ENCODE peak calls at places on chromosomes 3 and 15, in six cellular contexts. D is K562, K is HepG2, Z is HCT116, P is GM12878, Y is H1. N is an unnamed sample.

GRCh38 chr3:143239026-143239425 is 119.5 kb downstream of the CHST2 start:
- DNase-seq in K (no peak), Z (no peak), D (no peak), P (no peak), Y (no peak), N (no peak)

GRCh38 chr3:155744091-155744625 is 713 bp downstream of the PLCH1 start:
- DNase-seq in Y (no peak), P (no peak), K (peak), D (peak), Z (peak), N (no peak)

GRCh38 chr3:184907941-184908649 is 96.1 kb downstream of the VPS8 start:
- DNase-seq in Y (no peak), K (no peak), Z (no peak), D (no peak), P (no peak), N (no peak)

GRCh38 chr3:128380719-128381118 is 86.0 kb downstream of the DNAJB8 start:
- DNase-seq in P (no peak), D (peak), Z (no peak), K (no peak), Y (no peak), N (no peak)

GRCh38 chr3:100159564-100160153 is 45.4 kb upstream of the FILIP1L start:
- DNase-seq in P (no peak), Z (no peak), D (no peak), K (no peak), Y (no peak), N (no peak)

GRCh38 chr3:60048447-60048848 is 998.6 kb upstream of the CFAP20DC start:
- DNase-seq in D (no peak), Y (no peak), Z (no peak), K (no peak), P (no peak), N (no peak)

GRCh38 chr3:184726497-184726896 is 14.6 kb upstream of the MAGEF1 start:
- DNase-seq in P (no peak), K (no peak), Y (no peak), D (no peak), Z (no peak), N (no peak)

GRCh38 chr3:107729686-107730085 is 206.9 kb downstream of the BBX start:
- DNase-seq in Y (no peak), D (no peak), Z (no peak), K (no peak), P (no peak), N (no peak)

GRCh38 chr15:50825946-50826345 is 60.4 kb upstream of the SPPL2A start:
- DNase-seq in Z (no peak), K (no peak), D (no peak), P (no peak), Y (no peak), N (no peak)

GRCh38 chr15:99390667-99391066 is 139.4 kb downstream of the LRRC28 start:
- DNase-seq in D (no peak), Y (peak), Z (no peak), K (peak), P (no peak), N (peak)

GRCh38 chr3:46844397-46844796 is 18.8 kb downstream of the MYL3 start:
- DNase-seq in D (no peak), K (no peak), P (no peak), Z (no peak), Y (no peak), N (no peak)

GRCh38 chr15:72342385-72342784 is 22.4 kb upstream of the CELF6 start:
- DNase-seq in Z (peak), P (no peak), D (no peak), Y (peak), K (peak), N (peak)

GRCh38 chr3:138875096-138875753 is 40.5 kb upstream of the PIK3CB start:
- DNase-seq in Z (no peak), P (no peak), Y (no peak), K (no peak), D (no peak), N (no peak)

GRCh38 chr3:24119321-24119751 is 174.2 kb downstream of the NR1D2 start:
- DNase-seq in D (no peak), Z (peak), Y (no peak), K (no peak), P (no peak), N (no peak)

GRCh38 chr3:115680802-115681345 is 57.6 kb downstream of the GAP43 start:
- DNase-seq in K (no peak), D (no peak), Y (no peak), P (no peak), Z (no peak), N (no peak)

GRCh38 chr3:69838696-69839515 is 99.6 kb downstream of the MITF start:
- DNase-seq in Y (no peak), P (no peak), Z (no peak), K (no peak), D (no peak), N (no peak)

GRCh38 chr3:55042591-55042990 is 114.7 kb upstream of the LRTM1 start:
- DNase-seq in P (no peak), Y (no peak), Z (no peak), D (no peak), K (no peak), N (no peak)
- TF ChIP-seq ZNF274 in P (no peak), Y (no peak), Z (no peak), D (no peak), K (no peak), N (no peak)

DNA sequence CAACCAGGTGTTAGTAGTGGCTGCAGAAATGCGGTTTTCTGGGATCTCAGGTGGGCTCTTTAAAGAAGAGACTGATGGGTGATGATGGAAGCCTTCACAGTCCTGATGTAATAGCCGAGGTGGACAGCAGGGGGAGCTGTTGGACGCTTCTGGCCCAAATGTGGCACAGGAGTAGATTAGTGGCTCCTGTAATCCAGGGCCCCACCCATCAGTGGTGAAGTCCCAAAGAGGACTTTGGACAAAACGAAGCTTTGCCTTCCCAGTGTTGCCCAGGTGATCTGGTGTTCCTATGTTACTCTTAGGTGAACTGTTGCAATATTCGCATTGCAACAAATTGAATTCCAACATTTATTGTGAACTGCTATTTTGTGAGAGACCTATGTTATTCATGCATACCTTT is 31.8 kb upstream of the MYZAP start:
- DNase-seq in P (no peak), K (peak), Y (peak), Z (peak), D (peak), N (peak)
- TF ChIP-seq ZNF274 in P (no peak), K (no peak), Y (no peak), Z (no peak), D (no peak), N (no peak)

GRCh38 chr15:62566248-62566647 is 401.2 kb upstream of the C2CD4B start:
- DNase-seq in Z (no peak), P (no peak), K (no peak), Y (no peak), D (no peak), N (no peak)
- TF ChIP-seq ZNF274 in Z (no peak), P (no peak), K (no peak), Y (no peak), D (no peak), N (no peak)

GRCh38 chr3:72313308-72313707 is 528.4 kb upstream of the PROK2 start:
- DNase-seq in Y (no peak), P (no peak), Z (no peak), D (no peak), K (no peak), N (no peak)
- TF ChIP-seq ZNF274 in Y (no peak), P (no peak), Z (no peak), D (no peak), K (no peak), N (no peak)

DNA sequence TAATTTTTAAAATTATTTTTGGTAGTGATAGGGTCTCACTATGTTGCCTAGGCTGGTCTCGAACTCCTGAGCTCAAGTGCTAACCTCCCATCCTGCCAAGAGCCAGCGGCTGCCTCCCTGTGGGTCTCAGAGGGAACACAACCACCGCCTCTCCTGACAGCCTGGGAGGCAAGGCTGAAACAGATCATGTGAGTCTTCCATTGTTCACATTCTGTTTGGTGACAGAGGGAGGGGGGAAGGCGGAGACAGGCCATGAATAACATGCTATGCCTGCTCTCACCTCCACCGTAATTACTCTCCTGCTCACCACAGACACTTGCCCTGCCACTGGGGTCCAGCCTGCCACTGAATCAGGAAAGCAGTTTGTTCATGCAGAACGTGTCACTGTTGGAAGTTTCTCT is 78.3 kb upstream of the RASGRF1 start:
- DNase-seq in Z (peak), D (no peak), P (no peak), K (peak), Y (no peak), N (peak)
- TF ChIP-seq ZNF274 in Z (no peak), D (no peak), P (no peak), K (no peak), Y (no peak), N (no peak)

GRCh38 chr3:172079326-172079976 is 40.1 kb downstream of the FNDC3B start:
- DNase-seq in P (no peak), D (no peak), Z (no peak), Y (no peak), K (no peak), N (no peak)
- TF ChIP-seq ZNF274 in P (no peak), D (no peak), Z (no peak), Y (no peak), K (no peak), N (no peak)